ENCODE peak calls at places on chromosomes 13 and 19, in seven cellular contexts. One of them, this sample, is unnamed.

GRCh38 chr13:45863716-45864590 is 12.4 kb upstream of the SIAH3 start:
- DNase-seq in OCI-LY7: no peak
- DNase-seq in activated T-cell treated with anti-CD3 and anti-CD28 coated beads, Interleukin-2, amount 50 U/mL, for 48 hours: no peak
- DNase-seq in stimulated activated CD4-positive, alpha-beta T cell treated with anti-CD3 and anti-CD28 coated beads, Interleukin-15, amount 100 ng/mL, for 1 hour: no peak
- DNase-seq in pancreas: no peak
- DNase-seq in SK-N-SH: peak
- DNase-seq in NCI-H2029 treated with DMSO at 0.1 percent for 48 hours: no peak
- DNase-seq in this sample: no peak

GRCh38 chr19:54875506-54875905 is 1.5 kb downstream of the FCAR start:
- DNase-seq in pancreas: no peak
- DNase-seq in stimulated activated CD4-positive, alpha-beta T cell treated with anti-CD3 and anti-CD28 coated beads, Interleukin-15, amount 100 ng/mL, for 1 hour: no peak
- DNase-seq in SK-N-SH: no peak
- DNase-seq in NCI-H2029 treated with DMSO at 0.1 percent for 48 hours: no peak
- DNase-seq in activated T-cell treated with anti-CD3 and anti-CD28 coated beads, Interleukin-2, amount 50 U/mL, for 48 hours: no peak
- DNase-seq in OCI-LY7: peak
- DNase-seq in this sample: no peak

GRCh38 chr19:2315818-2316353 is 7.9 kb upstream of the LINGO3 start:
- DNase-seq in stimulated activated CD4-positive, alpha-beta T cell treated with anti-CD3 and anti-CD28 coated beads, Interleukin-15, amount 100 ng/mL, for 1 hour: no peak
- DNase-seq in pancreas: no peak
- DNase-seq in NCI-H2029 treated with DMSO at 0.1 percent for 48 hours: no peak
- DNase-seq in SK-N-SH: peak
- DNase-seq in OCI-LY7: peak
- DNase-seq in activated T-cell treated with anti-CD3 and anti-CD28 coated beads, Interleukin-2, amount 50 U/mL, for 48 hours: peak
- DNase-seq in this sample: peak

GRCh38 chr19:3186377-3186688 is 603 bp downstream of the NCLN start:
- DNase-seq in pancreas: no peak
- DNase-seq in OCI-LY7: no peak
- DNase-seq in activated T-cell treated with anti-CD3 and anti-CD28 coated beads, Interleukin-2, amount 50 U/mL, for 48 hours: no peak
- DNase-seq in NCI-H2029 treated with DMSO at 0.1 percent for 48 hours: no peak
- DNase-seq in SK-N-SH: peak
- DNase-seq in stimulated activated CD4-positive, alpha-beta T cell treated with anti-CD3 and anti-CD28 coated beads, Interleukin-15, amount 100 ng/mL, for 1 hour: no peak
- DNase-seq in this sample: no peak

GRCh38 chr19:32878988-32879387 is 9.4 kb upstream of the SLC7A9 start:
- DNase-seq in pancreas: no peak
- DNase-seq in NCI-H2029 treated with DMSO at 0.1 percent for 48 hours: no peak
- DNase-seq in stimulated activated CD4-positive, alpha-beta T cell treated with anti-CD3 and anti-CD28 coated beads, Interleukin-15, amount 100 ng/mL, for 1 hour: no peak
- DNase-seq in SK-N-SH: no peak
- DNase-seq in activated T-cell treated with anti-CD3 and anti-CD28 coated beads, Interleukin-2, amount 50 U/mL, for 48 hours: no peak
- DNase-seq in OCI-LY7: no peak
- DNase-seq in this sample: no peak

GRCh38 chr13:112332727-112333126 is 43.4 kb upstream of the SPACA7 start:
- DNase-seq in activated T-cell treated with anti-CD3 and anti-CD28 coated beads, Interleukin-2, amount 50 U/mL, for 48 hours: no peak
- DNase-seq in SK-N-SH: no peak
- DNase-seq in OCI-LY7: no peak
- DNase-seq in NCI-H2029 treated with DMSO at 0.1 percent for 48 hours: no peak
- DNase-seq in stimulated activated CD4-positive, alpha-beta T cell treated with anti-CD3 and anti-CD28 coated beads, Interleukin-15, amount 100 ng/mL, for 1 hour: no peak
- DNase-seq in pancreas: no peak
- DNase-seq in this sample: no peak

GRCh38 chr19:55146078-55146647 is 2.8 kb downstream of the TNNT1 start:
- DNase-seq in SK-N-SH: peak
- DNase-seq in OCI-LY7: peak
- DNase-seq in NCI-H2029 treated with DMSO at 0.1 percent for 48 hours: no peak
- DNase-seq in activated T-cell treated with anti-CD3 and anti-CD28 coated beads, Interleukin-2, amount 50 U/mL, for 48 hours: peak
- DNase-seq in pancreas: no peak
- DNase-seq in stimulated activated CD4-positive, alpha-beta T cell treated with anti-CD3 and anti-CD28 coated beads, Interleukin-15, amount 100 ng/mL, for 1 hour: no peak
- DNase-seq in this sample: no peak

GRCh38 chr19:34595683-34596082 is 81.3 kb downstream of the SCGB2B2 start:
- DNase-seq in activated T-cell treated with anti-CD3 and anti-CD28 coated beads, Interleukin-2, amount 50 U/mL, for 48 hours: no peak
- DNase-seq in stimulated activated CD4-positive, alpha-beta T cell treated with anti-CD3 and anti-CD28 coated beads, Interleukin-15, amount 100 ng/mL, for 1 hour: no peak
- DNase-seq in SK-N-SH: no peak
- DNase-seq in OCI-LY7: no peak
- DNase-seq in pancreas: no peak
- DNase-seq in NCI-H2029 treated with DMSO at 0.1 percent for 48 hours: no peak
- DNase-seq in this sample: no peak

GRCh38 chr19:5172859-5173577 is 167.6 kb downstream of the PTPRS start:
- DNase-seq in activated T-cell treated with anti-CD3 and anti-CD28 coated beads, Interleukin-2, amount 50 U/mL, for 48 hours: no peak
- DNase-seq in stimulated activated CD4-positive, alpha-beta T cell treated with anti-CD3 and anti-CD28 coated beads, Interleukin-15, amount 100 ng/mL, for 1 hour: no peak
- DNase-seq in SK-N-SH: no peak
- DNase-seq in OCI-LY7: no peak
- DNase-seq in pancreas: no peak
- DNase-seq in NCI-H2029 treated with DMSO at 0.1 percent for 48 hours: no peak
- DNase-seq in this sample: no peak

GRCh38 chr13:22135446-22135845 is 464.6 kb downstream of the FGF9 start:
- DNase-seq in activated T-cell treated with anti-CD3 and anti-CD28 coated beads, Interleukin-2, amount 50 U/mL, for 48 hours: no peak
- DNase-seq in stimulated activated CD4-positive, alpha-beta T cell treated with anti-CD3 and anti-CD28 coated beads, Interleukin-15, amount 100 ng/mL, for 1 hour: no peak
- DNase-seq in NCI-H2029 treated with DMSO at 0.1 percent for 48 hours: no peak
- DNase-seq in OCI-LY7: no peak
- DNase-seq in SK-N-SH: no peak
- DNase-seq in pancreas: no peak
- DNase-seq in this sample: no peak

GRCh38 chr13:98338312-98338711 is 161.2 kb upstream of the RNF113B start:
- DNase-seq in OCI-LY7: no peak
- DNase-seq in stimulated activated CD4-positive, alpha-beta T cell treated with anti-CD3 and anti-CD28 coated beads, Interleukin-15, amount 100 ng/mL, for 1 hour: no peak
- DNase-seq in pancreas: no peak
- DNase-seq in NCI-H2029 treated with DMSO at 0.1 percent for 48 hours: no peak
- DNase-seq in SK-N-SH: no peak
- DNase-seq in activated T-cell treated with anti-CD3 and anti-CD28 coated beads, Interleukin-2, amount 50 U/mL, for 48 hours: no peak
- DNase-seq in this sample: no peak

GRCh38 chr13:46211521-46212351 is at the start of gene LRRC63:
- DNase-seq in NCI-H2029 treated with DMSO at 0.1 percent for 48 hours: no peak
- DNase-seq in stimulated activated CD4-positive, alpha-beta T cell treated with anti-CD3 and anti-CD28 coated beads, Interleukin-15, amount 100 ng/mL, for 1 hour: peak
- DNase-seq in SK-N-SH: peak
- DNase-seq in activated T-cell treated with anti-CD3 and anti-CD28 coated beads, Interleukin-2, amount 50 U/mL, for 48 hours: peak
- DNase-seq in OCI-LY7: no peak
- DNase-seq in pancreas: peak
- DNase-seq in this sample: peak

GRCh38 chr13:51811920-51812328 is 8.0 kb upstream of the DHRS12 start:
- DNase-seq in activated T-cell treated with anti-CD3 and anti-CD28 coated beads, Interleukin-2, amount 50 U/mL, for 48 hours: no peak
- DNase-seq in stimulated activated CD4-positive, alpha-beta T cell treated with anti-CD3 and anti-CD28 coated beads, Interleukin-15, amount 100 ng/mL, for 1 hour: no peak
- DNase-seq in NCI-H2029 treated with DMSO at 0.1 percent for 48 hours: no peak
- DNase-seq in OCI-LY7: peak
- DNase-seq in pancreas: peak
- DNase-seq in SK-N-SH: no peak
- DNase-seq in this sample: no peak

GRCh38 chr13:113952151-113952982 is 21.5 kb downstream of the C13orf46 start:
- DNase-seq in OCI-LY7: no peak
- DNase-seq in pancreas: peak
- DNase-seq in SK-N-SH: no peak
- DNase-seq in stimulated activated CD4-positive, alpha-beta T cell treated with anti-CD3 and anti-CD28 coated beads, Interleukin-15, amount 100 ng/mL, for 1 hour: no peak
- DNase-seq in activated T-cell treated with anti-CD3 and anti-CD28 coated beads, Interleukin-2, amount 50 U/mL, for 48 hours: no peak
- DNase-seq in NCI-H2029 treated with DMSO at 0.1 percent for 48 hours: no peak
- DNase-seq in this sample: no peak

GRCh38 chr13:40484981-40485380 is 181.5 kb downstream of the FOXO1 start:
- DNase-seq in activated T-cell treated with anti-CD3 and anti-CD28 coated beads, Interleukin-2, amount 50 U/mL, for 48 hours: no peak
- DNase-seq in OCI-LY7: no peak
- DNase-seq in pancreas: peak
- DNase-seq in SK-N-SH: no peak
- DNase-seq in stimulated activated CD4-positive, alpha-beta T cell treated with anti-CD3 and anti-CD28 coated beads, Interleukin-15, amount 100 ng/mL, for 1 hour: no peak
- DNase-seq in NCI-H2029 treated with DMSO at 0.1 percent for 48 hours: no peak
- DNase-seq in this sample: no peak

GRCh38 chr13:46010148-46010547 is 42.4 kb downstream of the ZC3H13 start:
- DNase-seq in pancreas: no peak
- DNase-seq in stimulated activated CD4-positive, alpha-beta T cell treated with anti-CD3 and anti-CD28 coated beads, Interleukin-15, amount 100 ng/mL, for 1 hour: no peak
- DNase-seq in SK-N-SH: peak
- DNase-seq in activated T-cell treated with anti-CD3 and anti-CD28 coated beads, Interleukin-2, amount 50 U/mL, for 48 hours: no peak
- DNase-seq in NCI-H2029 treated with DMSO at 0.1 percent for 48 hours: no peak
- DNase-seq in OCI-LY7: no peak
- DNase-seq in this sample: no peak

GRCh38 chr13:95676100-95676774 is 702 bp upstream of the DNAJC3 start:
- DNase-seq in NCI-H2029 treated with DMSO at 0.1 percent for 48 hours: no peak
- DNase-seq in OCI-LY7: peak
- DNase-seq in activated T-cell treated with anti-CD3 and anti-CD28 coated beads, Interleukin-2, amount 50 U/mL, for 48 hours: peak
- DNase-seq in SK-N-SH: no peak
- DNase-seq in pancreas: peak
- DNase-seq in stimulated activated CD4-positive, alpha-beta T cell treated with anti-CD3 and anti-CD28 coated beads, Interleukin-15, amount 100 ng/mL, for 1 hour: no peak
- DNase-seq in this sample: peak

GRCh38 chr19:17951151-17952040 is 15.5 kb upstream of the KCNN1 start:
- DNase-seq in stimulated activated CD4-positive, alpha-beta T cell treated with anti-CD3 and anti-CD28 coated beads, Interleukin-15, amount 100 ng/mL, for 1 hour: no peak
- DNase-seq in OCI-LY7: no peak
- DNase-seq in activated T-cell treated with anti-CD3 and anti-CD28 coated beads, Interleukin-2, amount 50 U/mL, for 48 hours: no peak
- DNase-seq in SK-N-SH: no peak
- DNase-seq in pancreas: no peak
- DNase-seq in NCI-H2029 treated with DMSO at 0.1 percent for 48 hours: no peak
- DNase-seq in this sample: no peak

GRCh38 chr13:41802033-41802683 is 158.8 kb downstream of the VWA8 start:
- DNase-seq in pancreas: no peak
- DNase-seq in activated T-cell treated with anti-CD3 and anti-CD28 coated beads, Interleukin-2, amount 50 U/mL, for 48 hours: no peak
- DNase-seq in stimulated activated CD4-positive, alpha-beta T cell treated with anti-CD3 and anti-CD28 coated beads, Interleukin-15, amount 100 ng/mL, for 1 hour: no peak
- DNase-seq in NCI-H2029 treated with DMSO at 0.1 percent for 48 hours: no peak
- DNase-seq in SK-N-SH: no peak
- DNase-seq in OCI-LY7: no peak
- DNase-seq in this sample: no peak

GRCh38 chr13:109862627-109863026 is 76.2 kb upstream of the IRS2 start:
- DNase-seq in activated T-cell treated with anti-CD3 and anti-CD28 coated beads, Interleukin-2, amount 50 U/mL, for 48 hours: no peak
- DNase-seq in NCI-H2029 treated with DMSO at 0.1 percent for 48 hours: no peak
- DNase-seq in stimulated activated CD4-positive, alpha-beta T cell treated with anti-CD3 and anti-CD28 coated beads, Interleukin-15, amount 100 ng/mL, for 1 hour: no peak
- DNase-seq in pancreas: no peak
- DNase-seq in OCI-LY7: no peak
- DNase-seq in SK-N-SH: no peak
- DNase-seq in this sample: no peak

GRCh38 chr19:19444694-19445155 is 39.2 kb downstream of the GATAD2A start:
- DNase-seq in OCI-LY7: peak
- DNase-seq in SK-N-SH: no peak
- DNase-seq in NCI-H2029 treated with DMSO at 0.1 percent for 48 hours: no peak
- DNase-seq in stimulated activated CD4-positive, alpha-beta T cell treated with anti-CD3 and anti-CD28 coated beads, Interleukin-15, amount 100 ng/mL, for 1 hour: no peak
- DNase-seq in activated T-cell treated with anti-CD3 and anti-CD28 coated beads, Interleukin-2, amount 50 U/mL, for 48 hours: peak
- DNase-seq in pancreas: no peak
- DNase-seq in this sample: no peak

GRCh38 chr19:13768510-13768909 is 4.2 kb downstream of the MRI1 start:
- DNase-seq in pancreas: no peak
- DNase-seq in OCI-LY7: no peak
- DNase-seq in activated T-cell treated with anti-CD3 and anti-CD28 coated beads, Interleukin-2, amount 50 U/mL, for 48 hours: no peak
- DNase-seq in stimulated activated CD4-positive, alpha-beta T cell treated with anti-CD3 and anti-CD28 coated beads, Interleukin-15, amount 100 ng/mL, for 1 hour: no peak
- DNase-seq in SK-N-SH: no peak
- DNase-seq in NCI-H2029 treated with DMSO at 0.1 percent for 48 hours: no peak
- DNase-seq in this sample: no peak

GRCh38 chr13:105627270-105627669 is 908.2 kb downstream of the EFNB2 start:
- DNase-seq in OCI-LY7: no peak
- DNase-seq in NCI-H2029 treated with DMSO at 0.1 percent for 48 hours: no peak
- DNase-seq in pancreas: no peak
- DNase-seq in stimulated activated CD4-positive, alpha-beta T cell treated with anti-CD3 and anti-CD28 coated beads, Interleukin-15, amount 100 ng/mL, for 1 hour: no peak
- DNase-seq in SK-N-SH: no peak
- DNase-seq in activated T-cell treated with anti-CD3 and anti-CD28 coated beads, Interleukin-2, amount 50 U/mL, for 48 hours: no peak
- DNase-seq in this sample: peak

GRCh38 chr19:29854033-29854432 is 42.2 kb downstream of the CCNE1 start:
- DNase-seq in OCI-LY7: no peak
- DNase-seq in pancreas: no peak
- DNase-seq in SK-N-SH: no peak
- DNase-seq in activated T-cell treated with anti-CD3 and anti-CD28 coated beads, Interleukin-2, amount 50 U/mL, for 48 hours: no peak
- DNase-seq in NCI-H2029 treated with DMSO at 0.1 percent for 48 hours: no peak
- DNase-seq in stimulated activated CD4-positive, alpha-beta T cell treated with anti-CD3 and anti-CD28 coated beads, Interleukin-15, amount 100 ng/mL, for 1 hour: no peak
- DNase-seq in this sample: no peak

GRCh38 chr13:50149143-50149703 is 134.0 kb downstream of the KCNRG start:
- DNase-seq in stimulated activated CD4-positive, alpha-beta T cell treated with anti-CD3 and anti-CD28 coated beads, Interleukin-15, amount 100 ng/mL, for 1 hour: no peak
- DNase-seq in pancreas: no peak
- DNase-seq in NCI-H2029 treated with DMSO at 0.1 percent for 48 hours: peak
- DNase-seq in activated T-cell treated with anti-CD3 and anti-CD28 coated beads, Interleukin-2, amount 50 U/mL, for 48 hours: no peak
- DNase-seq in OCI-LY7: no peak
- DNase-seq in SK-N-SH: no peak
- DNase-seq in this sample: no peak

GRCh38 chr13:98533912-98534311 is 43.0 kb downstream of the STK24 start:
- DNase-seq in activated T-cell treated with anti-CD3 and anti-CD28 coated beads, Interleukin-2, amount 50 U/mL, for 48 hours: no peak
- DNase-seq in pancreas: no peak
- DNase-seq in NCI-H2029 treated with DMSO at 0.1 percent for 48 hours: no peak
- DNase-seq in SK-N-SH: no peak
- DNase-seq in stimulated activated CD4-positive, alpha-beta T cell treated with anti-CD3 and anti-CD28 coated beads, Interleukin-15, amount 100 ng/mL, for 1 hour: no peak
- DNase-seq in OCI-LY7: no peak
- DNase-seq in this sample: peak

GRCh38 chr19:16066611-16067104 is 9.6 kb upstream of the TPM4 start:
- DNase-seq in NCI-H2029 treated with DMSO at 0.1 percent for 48 hours: no peak
- DNase-seq in pancreas: no peak
- DNase-seq in stimulated activated CD4-positive, alpha-beta T cell treated with anti-CD3 and anti-CD28 coated beads, Interleukin-15, amount 100 ng/mL, for 1 hour: no peak
- DNase-seq in activated T-cell treated with anti-CD3 and anti-CD28 coated beads, Interleukin-2, amount 50 U/mL, for 48 hours: peak
- DNase-seq in SK-N-SH: peak
- DNase-seq in OCI-LY7: peak
- DNase-seq in this sample: no peak

This sample was measured in thyroid gland.